ENCODE peak calls at places on chromosomes 5 and 9, in eight cellular contexts. K is PC-9, M is psoas muscle, T is esophagus squamous epithelium, L is suprapubic skin, P is stomach, Z is IMR-90, S is spleen. X is an unnamed sample.

GRCh38 chr9:136545966-136546696 is at the start of gene NOTCH1:
- DNase-seq in K (peak; percentile 97), M (peak; percentile 92), T (peak; percentile 67), L (peak; percentile 96), P (peak; percentile 93), Z (peak; percentile 87), S (peak; percentile 99), X (peak; percentile 77)

GRCh38 chr9:63817622-63818518 is 1467.1 kb downstream of the FOXD4L5 start:
- DNase-seq in K (peak; percentile 61), M (peak; percentile 43), T (no peak), L (peak; percentile 94), P (peak; percentile 64), Z (peak; percentile 8), S (peak; percentile 97), X (peak; percentile 37)

GRCh38 chr5:59066367-59067163 is 483.7 kb downstream of the RAB3C start:
- DNase-seq in K (no peak), M (peak; percentile 16), T (no peak), L (no peak), P (no peak), Z (peak; percentile 89), S (no peak), X (no peak)

GRCh38 chr9:63859475-63860215 is 1425.4 kb downstream of the FOXD4L5 start:
- DNase-seq in K (peak; percentile 28), M (peak; percentile 28), T (no peak), L (no peak), P (no peak), Z (no peak), S (peak; percentile 71), X (peak; percentile 46)

GRCh38 chr9:117412006-117412715 is 2.7 kb downstream of the ASTN2 start:
- DNase-seq in K (no peak), M (no peak), T (no peak), L (no peak), P (no peak), Z (no peak), S (no peak), X (no peak)

GRCh38 chr9:122446819-122447484 is 30.8 kb downstream of the OR1J1 start:
- DNase-seq in K (no peak), M (no peak), T (no peak), L (no peak), P (no peak), Z (peak; percentile 92), S (no peak), X (no peak)

GRCh38 chr5:149322518-149322917 is 22.8 kb upstream of the GRPEL2 start:
- DNase-seq in K (no peak), M (no peak), T (no peak), L (no peak), P (no peak), Z (no peak), S (no peak), X (no peak)

GRCh38 chr5:143824851-143825720 is 13.1 kb downstream of the HMHB1 start:
- DNase-seq in K (peak; percentile 79), M (peak; percentile 71), T (peak; percentile 3), L (peak; percentile 88), P (peak; percentile 87), Z (peak; percentile 75), S (peak; percentile 92), X (peak; percentile 85)

GRCh38 chr9:131661954-131662621 is 77.8 kb downstream of the RAPGEF1 start:
- DNase-seq in K (no peak), M (no peak), T (no peak), L (no peak), P (no peak), Z (no peak), S (no peak), X (peak; percentile 66)

GRCh38 chr9:87065981-87066380 is 118.7 kb upstream of the GAS1 start:
- DNase-seq in K (no peak), M (no peak), T (no peak), L (no peak), P (no peak), Z (no peak), S (no peak), X (no peak)

GRCh38 chr9:90969021-90969675 is 167.5 kb downstream of the SYK start:
- DNase-seq in K (no peak), M (no peak), T (no peak), L (no peak), P (no peak), Z (no peak), S (no peak), X (no peak)

GRCh38 chr9:5518937-5519319 is 8.6 kb downstream of the PDCD1LG2 start:
- DNase-seq in K (no peak), M (no peak), T (no peak), L (no peak), P (no peak), Z (no peak), S (no peak), X (no peak)

GRCh38 chr9:6147847-6148246 is 67.8 kb upstream of the IL33 start:
- DNase-seq in K (no peak), M (no peak), T (no peak), L (no peak), P (no peak), Z (no peak), S (no peak), X (no peak)

GRCh38 chr9:110446171-110446570 is 108.5 kb upstream of the TXNDC8 start:
- DNase-seq in K (no peak), M (no peak), T (no peak), L (no peak), P (no peak), Z (peak; percentile 22), S (no peak), X (no peak)

GRCh38 chr9:37918665-37919165 is 14.8 kb upstream of the SLC25A51 start:
- DNase-seq in K (no peak), M (no peak), T (no peak), L (no peak), P (no peak), Z (no peak), S (peak; percentile 61), X (no peak)

GRCh38 chr9:127007638-127008037 is 93.1 kb downstream of the RALGPS1 start:
- DNase-seq in K (no peak), M (no peak), T (no peak), L (no peak), P (no peak), Z (no peak), S (no peak), X (no peak)

GRCh38 chr9:69324549-69325401 is at the start of gene ENTREP1:
- DNase-seq in K (peak; percentile 71), M (peak; percentile 67), T (no peak), L (peak; percentile 82), P (peak; percentile 83), Z (no peak), S (peak; percentile 84), X (no peak)

GRCh38 chr9:121860744-121861143 is 209.3 kb downstream of the DAB2IP start:
- DNase-seq in K (peak; percentile 48), M (peak; percentile 53), T (no peak), L (no peak), P (no peak), Z (peak; percentile 90), S (no peak), X (no peak)

GRCh38 chr9:16335788-16336580 is 534.5 kb downstream of the BNC2 start:
- DNase-seq in K (peak; percentile 82), M (peak; percentile 84), T (peak; percentile 12), L (no peak), P (no peak), Z (peak; percentile 99), S (no peak), X (no peak)

GRCh38 chr5:2909035-2909434 is 157.6 kb upstream of the IRX2 start:
- DNase-seq in K (no peak), M (no peak), T (no peak), L (peak; percentile 8), P (peak; percentile 9), Z (no peak), S (no peak), X (no peak)

GRCh38 chr5:91223886-91224285 is 159.2 kb downstream of the ARRDC3 start:
- DNase-seq in K (no peak), M (no peak), T (no peak), L (no peak), P (no peak), Z (peak; percentile 9), S (no peak), X (no peak)

GRCh38 chr5:171762016-171762415 is 23.6 kb upstream of the SMIM23 start:
- DNase-seq in K (no peak), M (no peak), T (no peak), L (no peak), P (no peak), Z (no peak), S (no peak), X (no peak)

GRCh38 chr5:124706041-124706440 is 40.4 kb downstream of the ZNF608 start:
- DNase-seq in K (no peak), M (no peak), T (no peak), L (no peak), P (no peak), Z (no peak), S (no peak), X (no peak)

GRCh38 chr5:108696407-108696806 is 51.3 kb upstream of the FER start:
- DNase-seq in K (no peak), M (no peak), T (no peak), L (no peak), P (no peak), Z (no peak), S (no peak), X (no peak)

GRCh38 chr5:151483176-151483575 is 35.8 kb downstream of the SLC36A1 start:
- DNase-seq in K (no peak), M (no peak), T (no peak), L (no peak), P (no peak), Z (peak; percentile 46), S (no peak), X (no peak)

GRCh38 chr5:132526974-132527564 is 16.3 kb downstream of the IL5 start:
- DNase-seq in K (no peak), M (no peak), T (no peak), L (no peak), P (no peak), Z (peak; percentile 54), S (no peak), X (no peak)
- TF ChIP-seq CTCF in K (peak; percentile 53), M (no peak), T (no peak), L (no peak), P (no peak), Z (no peak), S (no peak), X (no peak)

DNA sequence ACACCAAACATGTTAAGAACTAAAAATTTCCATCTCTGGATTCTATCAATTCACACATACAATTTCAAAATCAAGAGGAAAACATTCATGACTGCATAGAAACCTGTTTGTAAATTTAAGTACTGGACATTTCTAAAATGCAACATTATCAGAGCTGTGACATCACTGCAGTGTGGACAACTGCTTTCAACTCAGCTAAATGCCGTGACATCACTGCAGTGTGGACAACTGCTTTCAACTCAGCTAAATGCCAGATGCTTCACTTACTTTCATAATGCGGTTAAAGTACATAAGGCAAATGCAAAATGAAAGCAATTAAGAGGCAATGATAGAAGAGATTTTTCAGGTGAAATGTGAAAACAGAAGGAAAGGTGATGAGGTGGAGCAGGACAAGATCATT is 161.5 kb downstream of the ARL15 start:
- DNase-seq in K (no peak), M (no peak), T (no peak), L (no peak), P (no peak), Z (peak; percentile 11), S (no peak), X (no peak)
- H3K27ac ChIP-seq in K (no peak overlapping the region), M (no peak overlapping the region), T (no peak overlapping the region), L (no peak overlapping the region), P (no peak overlapping the region), Z (no peak overlapping the region), S (no peak overlapping the region), X (no peak overlapping the region)

GRCh38 chr5:54220230-54221040 is 89.9 kb downstream of the ARL15 start:
- DNase-seq in K (no peak), M (no peak), T (no peak), L (no peak), P (no peak), Z (no peak), S (no peak), X (no peak)
- H3K27me3 ChIP-seq in K (no peaks in the 10 kb centered on the region), M (no peaks in the 10 kb centered on the region), T (no peaks in the 10 kb centered on the region), L (no peaks in the 10 kb centered on the region), P (no peaks in the 10 kb centered on the region), Z (no peaks in the 10 kb centered on the region), S (no peaks in the 10 kb centered on the region), X (no peaks in the 10 kb centered on the region)

GRCh38 chr5:16844952-16845351 is 91.1 kb downstream of the MYO10 start:
- DNase-seq in K (no peak), M (no peak), T (no peak), L (no peak), P (no peak), Z (no peak), S (no peak), X (no peak)
- TF ChIP-seq CTCF in K (peak; percentile 48), M (no peak), T (no peak), L (no peak), P (no peak), Z (no peak), S (no peak), X (no peak)